ENCODE peak calls at places on chromosomes 11 and 22, in six cellular contexts. One of them, this sample, is unnamed.

GRCh38 chr11:61851128-61851899 is 23.2 kb downstream of the FADS2 start:
- DNase-seq in spleen: peak
- DNase-seq in lower leg skin: no peak
- DNase-seq in stomach: no peak
- DNase-seq in neural progenitor cell: no peak
- DNase-seq in RWPE1: no peak
- DNase-seq in this sample: no peak

GRCh38 chr11:119315139-119316016 is 1.6 kb downstream of the MCAM start:
- DNase-seq in lower leg skin: no peak
- DNase-seq in stomach: no peak
- DNase-seq in RWPE1: no peak
- DNase-seq in neural progenitor cell: peak
- DNase-seq in spleen: peak
- DNase-seq in this sample: no peak

GRCh38 chr11:689630-690029 is 5.4 kb downstream of the DEAF1 start:
- DNase-seq in RWPE1: no peak
- DNase-seq in stomach: no peak
- DNase-seq in neural progenitor cell: no peak
- DNase-seq in spleen: no peak
- DNase-seq in lower leg skin: no peak
- DNase-seq in this sample: no peak

GRCh38 chr11:66316849-66317251 is at the start of gene CD248:
- DNase-seq in lower leg skin: peak
- DNase-seq in spleen: peak
- DNase-seq in stomach: no peak
- DNase-seq in neural progenitor cell: peak
- DNase-seq in RWPE1: no peak
- DNase-seq in this sample: peak

GRCh38 chr11:36333897-36334296 is 37.8 kb downstream of the PRR5L start:
- DNase-seq in neural progenitor cell: peak
- DNase-seq in spleen: no peak
- DNase-seq in lower leg skin: no peak
- DNase-seq in RWPE1: no peak
- DNase-seq in stomach: no peak
- DNase-seq in this sample: no peak

GRCh38 chr11:133082453-133082781 is 449.9 kb downstream of the OPCML start:
- DNase-seq in stomach: no peak
- DNase-seq in spleen: no peak
- DNase-seq in RWPE1: no peak
- DNase-seq in lower leg skin: no peak
- DNase-seq in neural progenitor cell: peak
- DNase-seq in this sample: peak

GRCh38 chr22:49995413-49996191 is 17.0 kb downstream of the IL17REL start:
- DNase-seq in lower leg skin: peak
- DNase-seq in RWPE1: no peak
- DNase-seq in spleen: no peak
- DNase-seq in neural progenitor cell: no peak
- DNase-seq in stomach: peak
- DNase-seq in this sample: no peak

GRCh38 chr11:95486979-95487378 is 256.0 kb upstream of the SESN3 start:
- DNase-seq in lower leg skin: no peak
- DNase-seq in neural progenitor cell: no peak
- DNase-seq in stomach: no peak
- DNase-seq in spleen: no peak
- DNase-seq in RWPE1: no peak
- DNase-seq in this sample: no peak

GRCh38 chr22:46547179-46547882 is 9.9 kb upstream of the CELSR1 start:
- DNase-seq in stomach: no peak
- DNase-seq in RWPE1: peak
- DNase-seq in neural progenitor cell: peak
- DNase-seq in spleen: peak
- DNase-seq in lower leg skin: peak
- DNase-seq in this sample: no peak

GRCh38 chr11:75425422-75425821 is 7.6 kb downstream of the KLHL35 start:
- DNase-seq in spleen: peak
- DNase-seq in lower leg skin: no peak
- DNase-seq in neural progenitor cell: peak
- DNase-seq in stomach: no peak
- DNase-seq in RWPE1: no peak
- DNase-seq in this sample: peak

GRCh38 chr22:43002198-43002577 is 12.8 kb downstream of the PACSIN2 start:
- DNase-seq in RWPE1: peak
- DNase-seq in stomach: no peak
- DNase-seq in neural progenitor cell: no peak
- DNase-seq in spleen: no peak
- DNase-seq in lower leg skin: no peak
- DNase-seq in this sample: no peak

GRCh38 chr11:93537022-93537421 is 6.2 kb downstream of the SMCO4 start:
- DNase-seq in spleen: no peak
- DNase-seq in RWPE1: no peak
- DNase-seq in stomach: peak
- DNase-seq in neural progenitor cell: no peak
- DNase-seq in lower leg skin: no peak
- DNase-seq in this sample: no peak

GRCh38 chr22:37419916-37420655 is 7.2 kb downstream of the ELFN2 start:
- DNase-seq in neural progenitor cell: peak
- DNase-seq in stomach: no peak
- DNase-seq in lower leg skin: no peak
- DNase-seq in spleen: no peak
- DNase-seq in RWPE1: peak
- DNase-seq in this sample: peak

GRCh38 chr11:58618215-58618614 is 4.2 kb upstream of the CNTF start:
- DNase-seq in spleen: no peak
- DNase-seq in RWPE1: no peak
- DNase-seq in lower leg skin: no peak
- DNase-seq in stomach: no peak
- DNase-seq in neural progenitor cell: peak
- DNase-seq in this sample: no peak

GRCh38 chr11:1460994-1461805 is 25.4 kb downstream of the MOB2 start:
- DNase-seq in RWPE1: no peak
- DNase-seq in stomach: no peak
- DNase-seq in spleen: no peak
- DNase-seq in neural progenitor cell: no peak
- DNase-seq in lower leg skin: no peak
- DNase-seq in this sample: no peak

GRCh38 chr11:68296344-68297051 is 15.9 kb upstream of the LRP5 start:
- DNase-seq in spleen: no peak
- DNase-seq in stomach: peak
- DNase-seq in RWPE1: no peak
- DNase-seq in lower leg skin: peak
- DNase-seq in neural progenitor cell: no peak
- DNase-seq in this sample: no peak

GRCh38 chr11:35288817-35289541 is 130.4 kb downstream of the SLC1A2 start:
- DNase-seq in lower leg skin: no peak
- DNase-seq in stomach: no peak
- DNase-seq in spleen: no peak
- DNase-seq in RWPE1: no peak
- DNase-seq in neural progenitor cell: no peak
- DNase-seq in this sample: no peak

GRCh38 chr11:73766763-73767162 is 5.9 kb upstream of the RAB6A start:
- DNase-seq in lower leg skin: no peak
- DNase-seq in spleen: no peak
- DNase-seq in RWPE1: no peak
- DNase-seq in stomach: no peak
- DNase-seq in neural progenitor cell: no peak
- DNase-seq in this sample: no peak
- TF ChIP-seq CTCF in lower leg skin: no peak
- TF ChIP-seq CTCF in spleen: no peak
- TF ChIP-seq CTCF in RWPE1: no peak
- TF ChIP-seq CTCF in stomach: no peak
- TF ChIP-seq CTCF in neural progenitor cell: no peak
- TF ChIP-seq CTCF in this sample: no peak

DNA sequence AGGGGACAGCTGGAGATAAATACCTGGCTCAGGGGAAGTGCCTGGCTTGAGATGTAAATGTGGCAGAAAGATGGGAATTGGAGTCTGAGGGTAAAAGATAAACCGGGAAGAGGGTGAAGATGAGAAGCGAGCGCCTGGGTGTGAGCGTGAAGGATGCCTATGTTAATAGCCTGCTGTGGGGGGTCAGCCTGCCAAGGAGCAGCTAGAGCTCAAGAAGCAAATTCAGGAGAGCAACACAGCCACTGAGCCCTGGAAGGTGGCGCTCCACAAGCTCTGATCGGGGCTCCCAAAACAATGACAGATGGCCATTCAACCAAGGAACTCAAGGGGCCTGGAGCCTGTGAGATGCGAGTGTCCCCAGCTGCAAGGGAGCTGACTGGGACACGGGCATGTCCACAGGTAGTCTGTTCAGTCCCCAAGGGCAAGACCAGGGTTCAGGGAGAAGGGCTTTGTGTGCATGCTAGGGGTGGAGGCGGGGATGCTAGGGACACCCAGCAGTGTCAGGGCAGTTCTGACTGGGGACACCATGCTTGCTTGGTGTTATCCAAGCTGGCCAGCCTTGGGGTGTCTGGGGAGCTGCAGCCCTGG is 2.8 kb downstream of the GSC2 start:
- DNase-seq in lower leg skin: no peak
- DNase-seq in stomach: no peak
- DNase-seq in spleen: peak
- DNase-seq in neural progenitor cell: no peak
- DNase-seq in RWPE1: no peak
- DNase-seq in this sample: no peak
- TF ChIP-seq CTCF in lower leg skin: no peak
- TF ChIP-seq CTCF in stomach: no peak
- TF ChIP-seq CTCF in spleen: no peak
- TF ChIP-seq CTCF in neural progenitor cell: no peak
- TF ChIP-seq CTCF in RWPE1: no peak
- TF ChIP-seq CTCF in this sample: no peak

GRCh38 chr11:63623513-63624140 is 9.4 kb upstream of the PLAAT3 start:
- DNase-seq in RWPE1: no peak
- DNase-seq in stomach: no peak
- DNase-seq in neural progenitor cell: no peak
- DNase-seq in spleen: no peak
- DNase-seq in lower leg skin: no peak
- DNase-seq in this sample: no peak
- TF ChIP-seq CTCF in RWPE1: no peak
- TF ChIP-seq CTCF in stomach: no peak
- TF ChIP-seq CTCF in neural progenitor cell: no peak
- TF ChIP-seq CTCF in spleen: no peak
- TF ChIP-seq CTCF in lower leg skin: no peak
- TF ChIP-seq CTCF in this sample: no peak

GRCh38 chr11:131582021-131582531 is 211.7 kb downstream of the NTM start:
- DNase-seq in lower leg skin: peak
- DNase-seq in neural progenitor cell: no peak
- DNase-seq in spleen: no peak
- DNase-seq in RWPE1: no peak
- DNase-seq in stomach: no peak
- DNase-seq in this sample: no peak

GRCh38 chr11:131581006-131581405 is 210.6 kb downstream of the NTM start:
- DNase-seq in lower leg skin: peak
- DNase-seq in neural progenitor cell: no peak
- DNase-seq in stomach: no peak
- DNase-seq in RWPE1: no peak
- DNase-seq in spleen: no peak
- DNase-seq in this sample: no peak

GRCh38 chr11:131580466-131580865 is 210.1 kb downstream of the NTM start:
- DNase-seq in neural progenitor cell: no peak
- DNase-seq in lower leg skin: peak
- DNase-seq in spleen: no peak
- DNase-seq in stomach: no peak
- DNase-seq in RWPE1: no peak
- DNase-seq in this sample: no peak

GRCh38 chr11:131583823-131584222 is 213.4 kb downstream of the NTM start:
- DNase-seq in lower leg skin: peak
- DNase-seq in spleen: no peak
- DNase-seq in RWPE1: no peak
- DNase-seq in stomach: no peak
- DNase-seq in neural progenitor cell: no peak
- DNase-seq in this sample: no peak

GRCh38 chr11:131579932-131580387 is 209.5 kb downstream of the NTM start:
- DNase-seq in stomach: no peak
- DNase-seq in neural progenitor cell: peak
- DNase-seq in lower leg skin: no peak
- DNase-seq in spleen: no peak
- DNase-seq in RWPE1: peak
- DNase-seq in this sample: peak
- TF ChIP-seq CTCF in stomach: no peak
- TF ChIP-seq CTCF in neural progenitor cell: peak
- TF ChIP-seq CTCF in lower leg skin: no peak
- TF ChIP-seq CTCF in spleen: no peak
- TF ChIP-seq CTCF in RWPE1: no peak
- TF ChIP-seq CTCF in this sample: peak

GRCh38 chr11:121636341-121637176 is 183.8 kb upstream of the SORL1-AS1 start:
- DNase-seq in RWPE1: no peak
- DNase-seq in spleen: no peak
- DNase-seq in lower leg skin: no peak
- DNase-seq in stomach: no peak
- DNase-seq in neural progenitor cell: no peak
- DNase-seq in this sample: no peak
- TF ChIP-seq CTCF in RWPE1: no peak
- TF ChIP-seq CTCF in spleen: no peak
- TF ChIP-seq CTCF in lower leg skin: no peak
- TF ChIP-seq CTCF in stomach: no peak
- TF ChIP-seq CTCF in neural progenitor cell: no peak
- TF ChIP-seq CTCF in this sample: no peak

DNA sequence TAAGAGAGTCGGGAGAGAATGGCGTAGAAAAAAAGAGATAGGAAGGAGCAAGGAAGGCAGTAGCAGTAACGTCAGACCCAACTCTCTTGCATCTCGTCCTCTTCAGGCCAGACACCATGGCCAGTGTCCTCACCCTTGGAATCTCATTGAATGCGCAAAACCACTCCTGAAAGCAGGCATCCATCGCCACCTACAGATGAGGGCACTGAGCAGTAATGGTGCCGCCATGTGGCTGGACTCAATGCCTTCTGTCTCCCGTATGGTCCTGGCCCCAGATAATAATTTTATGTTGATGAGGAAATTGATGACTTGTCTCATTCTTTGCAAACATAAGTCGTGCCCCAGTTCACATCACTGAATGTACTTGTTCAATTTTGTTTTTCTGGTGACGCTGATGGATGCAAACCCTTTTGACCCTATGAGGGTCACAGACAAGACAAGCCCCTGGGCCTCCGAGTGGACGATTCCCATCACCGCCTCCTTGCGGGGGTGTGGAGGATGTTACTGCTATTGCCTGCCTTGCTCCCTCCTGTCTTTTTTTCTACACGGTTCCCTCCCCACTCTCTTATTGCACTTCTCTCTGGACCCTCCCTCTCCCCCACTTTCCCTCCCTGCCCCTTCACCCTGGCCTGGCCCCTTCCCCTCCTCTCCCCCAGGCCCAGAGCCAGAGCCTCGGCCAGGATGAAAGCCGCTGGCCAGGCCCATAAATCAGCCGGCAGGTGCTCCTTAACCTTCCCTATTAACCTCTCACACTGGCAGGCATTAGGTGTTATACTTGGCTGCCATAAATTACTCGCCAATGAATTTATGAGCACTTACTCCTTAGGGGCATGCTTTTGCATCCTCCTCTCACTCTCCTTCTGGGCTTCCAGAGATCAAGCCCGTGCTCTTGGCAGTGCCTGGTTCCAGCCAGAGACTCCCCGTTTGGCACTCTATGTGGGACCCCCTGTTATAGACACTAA is 18.1 kb upstream of the ALX4 start:
- DNase-seq in spleen: peak
- DNase-seq in stomach: no peak
- DNase-seq in neural progenitor cell: no peak
- DNase-seq in RWPE1: no peak
- DNase-seq in lower leg skin: no peak
- DNase-seq in this sample: no peak
- TF ChIP-seq CTCF in spleen: no peak
- TF ChIP-seq CTCF in stomach: no peak
- TF ChIP-seq CTCF in neural progenitor cell: peak
- TF ChIP-seq CTCF in RWPE1: no peak
- TF ChIP-seq CTCF in lower leg skin: no peak
- TF ChIP-seq CTCF in this sample: no peak

GRCh38 chr11:123137496-123138270 is 57.4 kb downstream of the CLMP start:
- DNase-seq in RWPE1: no peak
- DNase-seq in lower leg skin: peak
- DNase-seq in neural progenitor cell: peak
- DNase-seq in stomach: peak
- DNase-seq in spleen: peak
- DNase-seq in this sample: peak
- TF ChIP-seq CTCF in RWPE1: no peak
- TF ChIP-seq CTCF in lower leg skin: no peak
- TF ChIP-seq CTCF in neural progenitor cell: no peak
- TF ChIP-seq CTCF in stomach: no peak
- TF ChIP-seq CTCF in spleen: no peak
- TF ChIP-seq CTCF in this sample: no peak